ENCODE peak calls at places on chromosome 20, in five cellular contexts. One of them, this sample, is unnamed.
A peak's percentile ranks its signal among the peaks of the same experiment; 100 is the strongest.

GRCh38 chr20:36658300-36658699 is 12.3 kb upstream of the SLA2 start:
- DNase-seq in adrenal gland: no peak
- DNase-seq in lower leg skin: no peak
- DNase-seq in fibroblast of the aortic adventitia: no peak
- DNase-seq in H7: no peak
- DNase-seq in this sample: no peak

GRCh38 chr20:49993301-49993751 is 10.5 kb downstream of the SNAI1 start:
- DNase-seq in adrenal gland: no peak
- DNase-seq in fibroblast of the aortic adventitia: no peak
- DNase-seq in lower leg skin: no peak
- DNase-seq in H7: no peak
- DNase-seq in this sample: no peak

GRCh38 chr20:16801919-16802651 is 53.9 kb downstream of the OTOR start:
- DNase-seq in fibroblast of the aortic adventitia: peak; percentile 61
- DNase-seq in H7: peak; percentile 58
- DNase-seq in lower leg skin: peak; percentile 34
- DNase-seq in adrenal gland: peak; percentile 75
- DNase-seq in this sample: peak; percentile 53

GRCh38 chr20:53678990-53679596 is 85.5 kb upstream of the ZNF217 start:
- DNase-seq in lower leg skin: no peak
- DNase-seq in adrenal gland: no peak
- DNase-seq in H7: no peak
- DNase-seq in fibroblast of the aortic adventitia: no peak
- DNase-seq in this sample: no peak

GRCh38 chr20:34595377-34596184 is 37.1 kb downstream of the MAP1LC3A start:
- DNase-seq in H7: no peak
- DNase-seq in adrenal gland: no peak
- DNase-seq in lower leg skin: no peak
- DNase-seq in fibroblast of the aortic adventitia: no peak
- DNase-seq in this sample: no peak

GRCh38 chr20:4767084-4767483 is 45.4 kb downstream of the PRND start:
- DNase-seq in lower leg skin: no peak
- DNase-seq in fibroblast of the aortic adventitia: no peak
- DNase-seq in H7: no peak
- DNase-seq in adrenal gland: no peak
- DNase-seq in this sample: no peak

GRCh38 chr20:4082406-4083102 is 67.2 kb upstream of the RNF24 start:
- DNase-seq in H7: peak; percentile 72
- DNase-seq in fibroblast of the aortic adventitia: peak; percentile 88
- DNase-seq in adrenal gland: peak; percentile 80
- DNase-seq in lower leg skin: peak; percentile 59
- DNase-seq in this sample: peak; percentile 74

GRCh38 chr20:34302312-34302722 is 838 bp downstream of the AHCY start:
- DNase-seq in lower leg skin: no peak
- DNase-seq in adrenal gland: no peak
- DNase-seq in H7: no peak
- DNase-seq in fibroblast of the aortic adventitia: peak; percentile 45
- DNase-seq in this sample: peak; percentile 32

GRCh38 chr20:50931306-50932015 is at the start of gene ADNP:
- DNase-seq in H7: peak; percentile 90
- DNase-seq in adrenal gland: peak; percentile 91
- DNase-seq in lower leg skin: peak; percentile 90
- DNase-seq in fibroblast of the aortic adventitia: peak; percentile 92
- DNase-seq in this sample: peak; percentile 93

GRCh38 chr20:61605862-61606557 is 353.9 kb downstream of the CDH4 start:
- DNase-seq in adrenal gland: no peak
- DNase-seq in fibroblast of the aortic adventitia: no peak
- DNase-seq in H7: no peak
- DNase-seq in lower leg skin: no peak
- DNase-seq in this sample: no peak

GRCh38 chr20:25148181-25148981 is 47.1 kb upstream of the ENTPD6 start:
- DNase-seq in fibroblast of the aortic adventitia: peak; percentile 60
- DNase-seq in lower leg skin: peak; percentile 36
- DNase-seq in H7: peak; percentile 69
- DNase-seq in adrenal gland: peak; percentile 63
- DNase-seq in this sample: no peak

GRCh38 chr20:2840967-2841531 is 504 bp downstream of the VPS16 start:
- DNase-seq in lower leg skin: peak; percentile 54
- DNase-seq in fibroblast of the aortic adventitia: peak; percentile 66
- DNase-seq in H7: peak; percentile 80
- DNase-seq in adrenal gland: peak; percentile 64
- DNase-seq in this sample: peak; percentile 29

GRCh38 chr20:62814060-62814708 is 2.7 kb upstream of the COL9A3 start:
- DNase-seq in adrenal gland: no peak
- DNase-seq in H7: no peak
- DNase-seq in fibroblast of the aortic adventitia: no peak
- DNase-seq in lower leg skin: no peak
- DNase-seq in this sample: no peak

GRCh38 chr20:61810066-61810708 is 255.5 kb downstream of the TAF4 start:
- DNase-seq in adrenal gland: no peak
- DNase-seq in H7: peak; percentile 48
- DNase-seq in lower leg skin: no peak
- DNase-seq in fibroblast of the aortic adventitia: no peak
- DNase-seq in this sample: no peak

GRCh38 chr20:9375221-9375681 is 139.1 kb upstream of the LAMP5 start:
- DNase-seq in adrenal gland: no peak
- DNase-seq in lower leg skin: no peak
- DNase-seq in fibroblast of the aortic adventitia: peak; percentile 10
- DNase-seq in H7: no peak
- DNase-seq in this sample: no peak

GRCh38 chr20:62675156-62675871 is 33.0 kb downstream of the SLCO4A1 start:
- DNase-seq in lower leg skin: no peak
- DNase-seq in adrenal gland: no peak
- DNase-seq in H7: no peak
- DNase-seq in fibroblast of the aortic adventitia: no peak
- DNase-seq in this sample: no peak

GRCh38 chr20:23683807-23684206 is 5.0 kb downstream of the CST4 start:
- DNase-seq in fibroblast of the aortic adventitia: no peak
- DNase-seq in lower leg skin: no peak
- DNase-seq in H7: no peak
- DNase-seq in adrenal gland: no peak
- DNase-seq in this sample: no peak

GRCh38 chr20:42430059-42430458 is 759.6 kb downstream of the PTPRT start:
- DNase-seq in H7: no peak
- DNase-seq in lower leg skin: no peak
- DNase-seq in fibroblast of the aortic adventitia: no peak
- DNase-seq in adrenal gland: no peak
- DNase-seq in this sample: no peak

GRCh38 chr20:44720617-44720993 is 5.4 kb downstream of the CCN5 start:
- DNase-seq in H7: no peak
- DNase-seq in adrenal gland: peak; percentile 84
- DNase-seq in lower leg skin: no peak
- DNase-seq in fibroblast of the aortic adventitia: peak; percentile 80
- DNase-seq in this sample: no peak

GRCh38 chr20:36344517-36345132 is 38.5 kb downstream of the DLGAP4 start:
- DNase-seq in adrenal gland: peak; percentile 50
- DNase-seq in fibroblast of the aortic adventitia: peak; percentile 59
- DNase-seq in H7: peak; percentile 94
- DNase-seq in lower leg skin: no peak
- DNase-seq in this sample: peak; percentile 12

GRCh38 chr20:12762725-12763124 is 246.0 kb upstream of the SPTLC3 start:
- DNase-seq in H7: no peak
- DNase-seq in adrenal gland: no peak
- DNase-seq in lower leg skin: no peak
- DNase-seq in fibroblast of the aortic adventitia: no peak
- DNase-seq in this sample: no peak

GRCh38 chr20:1860446-1860845 is 34.8 kb upstream of the SIRPA start:
- DNase-seq in adrenal gland: no peak
- DNase-seq in H7: no peak
- DNase-seq in lower leg skin: no peak
- DNase-seq in fibroblast of the aortic adventitia: peak; percentile 81
- DNase-seq in this sample: no peak

GRCh38 chr20:9903048-9903651 is 64.3 kb upstream of the PAK5 start:
- DNase-seq in lower leg skin: no peak
- DNase-seq in H7: peak; percentile 4
- DNase-seq in adrenal gland: no peak
- DNase-seq in fibroblast of the aortic adventitia: no peak
- DNase-seq in this sample: peak; percentile 33

GRCh38 chr20:52493177-52493711 is 301.7 kb upstream of the ZFP64 start:
- DNase-seq in lower leg skin: no peak
- DNase-seq in H7: no peak
- DNase-seq in adrenal gland: peak; percentile 32
- DNase-seq in fibroblast of the aortic adventitia: peak; percentile 7
- DNase-seq in this sample: peak; percentile 33

GRCh38 chr20:46174469-46175126 is 56.5 kb downstream of the CD40 start:
- DNase-seq in H7: peak; percentile 97
- DNase-seq in fibroblast of the aortic adventitia: peak; percentile 48
- DNase-seq in adrenal gland: peak; percentile 79
- DNase-seq in lower leg skin: peak; percentile 51
- DNase-seq in this sample: peak; percentile 52

GRCh38 chr20:24316731-24317130 is 152.7 kb upstream of the SYNDIG1 start:
- DNase-seq in H7: no peak
- DNase-seq in lower leg skin: no peak
- DNase-seq in adrenal gland: no peak
- DNase-seq in fibroblast of the aortic adventitia: no peak
- DNase-seq in this sample: peak; percentile 12

GRCh38 chr20:62615750-62616251 is 26.5 kb upstream of the SLCO4A1 start:
- DNase-seq in fibroblast of the aortic adventitia: no peak
- DNase-seq in H7: no peak
- DNase-seq in lower leg skin: no peak
- DNase-seq in adrenal gland: no peak
- DNase-seq in this sample: no peak

GRCh38 chr20:51178153-51178552 is 155.2 kb upstream of the KCNG1 start:
- DNase-seq in fibroblast of the aortic adventitia: no peak
- DNase-seq in H7: no peak
- DNase-seq in lower leg skin: no peak
- DNase-seq in adrenal gland: no peak
- DNase-seq in this sample: no peak

GRCh38 chr20:51470907-51471411 is 71.6 kb downstream of the NFATC2 start:
- DNase-seq in adrenal gland: no peak
- DNase-seq in H7: no peak
- DNase-seq in fibroblast of the aortic adventitia: no peak
- DNase-seq in lower leg skin: no peak
- DNase-seq in this sample: no peak

This sample was measured in MM.1S.